ENCODE peak calls at places on chromosomes 2 and 18, in ten cellular contexts. O is lung, E is cardiac muscle cell, W is Peyer's patch, S is colonic mucosa, L is lower lobe of right lung, N is A549, F is MM.1S, V is psoas muscle, A is prostate gland. H is an unnamed sample.
A peak's percentile ranks its signal among the peaks of the same experiment; 100 is the strongest.

GRCh38 chr2:56239030-56239429 is 55.2 kb downstream of the CCDC85A start:
- DNase-seq in E (no peak), S (no peak), F (no peak), L (no peak), O (no peak), V (no peak), W (no peak), A (no peak), N (no peak), H (no peak)

GRCh38 chr2:29309090-29310054 is 194.2 kb downstream of the CLIP4 start:
- DNase-seq in F (peak; percentile 66), E (peak; percentile 86), S (peak; percentile 32), N (peak; percentile 80), A (peak; percentile 35), L (no peak), V (no peak), O (peak; percentile 60), W (peak; percentile 42), H (no peak)

GRCh38 chr2:199019898-199020507 is 437.7 kb downstream of the SATB2 start:
- DNase-seq in L (no peak), O (no peak), N (peak; percentile 1), F (peak; percentile 18), S (peak; percentile 22), E (peak; percentile 41), V (no peak), A (no peak), W (no peak), H (no peak)

GRCh38 chr18:47209166-47209565 is 33.0 kb upstream of the IER3IP1 start:
- DNase-seq in E (no peak), F (no peak), W (no peak), O (no peak), S (no peak), A (no peak), V (no peak), L (no peak), N (no peak), H (no peak)

GRCh38 chr2:85806358-85807118 is 52.7 kb downstream of the ATOH8 start:
- DNase-seq in L (no peak), N (no peak), O (no peak), V (no peak), S (no peak), F (no peak), W (no peak), A (no peak), E (no peak), H (no peak)

GRCh38 chr2:9791711-9792110 is 51.6 kb upstream of the TAF1B start:
- DNase-seq in L (no peak), W (no peak), S (no peak), F (no peak), N (no peak), O (no peak), E (no peak), A (no peak), V (no peak), H (no peak)

GRCh38 chr2:53334610-53335009 is 433.0 kb upstream of the CHAC2 start:
- DNase-seq in A (no peak), L (no peak), F (no peak), N (no peak), S (no peak), V (no peak), E (no peak), O (no peak), W (no peak), H (no peak)

GRCh38 chr18:48833701-48834394 is 116.9 kb downstream of the SMAD7 start:
- DNase-seq in W (peak; percentile 78), L (peak; percentile 47), S (no peak), F (peak; percentile 85), E (no peak), O (no peak), N (no peak), A (no peak), V (no peak), H (peak; percentile 50)

GRCh38 chr2:213243189-213244044 is 40.8 kb upstream of the SPAG16 start:
- DNase-seq in W (no peak), N (no peak), A (no peak), F (peak; percentile 78), L (no peak), E (no peak), V (no peak), O (no peak), S (no peak), H (no peak)

GRCh38 chr2:199495147-199495546 is 37.4 kb upstream of the SATB2 start:
- DNase-seq in F (no peak), E (no peak), O (no peak), N (no peak), L (no peak), A (no peak), S (no peak), W (no peak), V (no peak), H (no peak)

GRCh38 chr2:8860239-8860638 is 22.8 kb upstream of the KIDINS220 start:
- DNase-seq in V (no peak), L (no peak), E (no peak), A (no peak), O (no peak), W (no peak), S (no peak), N (no peak), F (no peak), H (no peak)

GRCh38 chr2:43438858-43439655 is 156.8 kb downstream of the THADA start:
- DNase-seq in A (no peak), L (no peak), N (no peak), W (no peak), F (peak; percentile 21), O (no peak), E (no peak), S (no peak), V (no peak), H (no peak)

DNA sequence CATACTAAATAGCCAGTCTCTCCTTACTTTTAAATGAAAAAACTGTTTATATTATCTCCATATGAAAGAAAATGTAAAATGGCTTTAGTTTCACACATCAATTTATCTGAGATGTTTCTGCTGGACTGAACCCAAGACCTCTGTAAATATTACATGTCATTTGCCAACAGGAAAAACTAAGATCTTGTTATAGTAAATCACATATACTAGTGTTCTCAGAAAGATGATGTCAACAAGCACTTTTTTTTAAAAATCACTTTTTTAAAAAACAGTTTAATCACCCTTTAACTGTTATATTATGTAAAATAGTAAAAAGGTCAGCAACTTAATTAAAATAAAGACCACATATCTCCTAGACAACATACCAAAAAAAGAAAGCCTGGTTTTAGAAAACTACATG is 46.3 kb downstream of the PTPN2 start:
- DNase-seq in S (no peak), N (no peak), V (no peak), L (no peak), W (no peak), E (no peak), F (no peak), A (no peak), O (no peak), H (no peak)
- H3K4me3 ChIP-seq in S (no peak overlapping the region), N (no peak overlapping the region), V (no peak overlapping the region), L (peak overlapping the region; percentile 31), W (no peak overlapping the region), E (no peak overlapping the region), F (peak overlapping the region; percentile 39), A (no peak overlapping the region), O (no peak overlapping the region), H (no peak overlapping the region)

GRCh38 chr2:148645135-148645924 is 779 bp downstream of the EPC2 start:
- DNase-seq in A (peak; percentile 92), W (peak; percentile 90), O (peak; percentile 95), E (peak; percentile 96), V (peak; percentile 94), F (peak; percentile 92), S (peak; percentile 94), L (peak; percentile 97), N (peak; percentile 66), H (peak; percentile 98)
- TF ChIP-seq CTCF in A (peak; percentile 60), W (no peak), O (peak; percentile 15), E (peak; percentile 35), V (peak; percentile 41), F (peak; percentile 22), S (no peak), L (peak; percentile 43), N (no peak), H (peak; percentile 17)

GRCh38 chr18:55356815-55357214 is 231.2 kb downstream of the TCF4 start:
- DNase-seq in V (no peak), S (no peak), F (no peak), W (no peak), A (no peak), O (no peak), N (no peak), L (no peak), E (no peak), H (no peak)
- H3K4me1 ChIP-seq in V (peaks cover 23% of the 10 kb centered on the region), S (no peaks in the 10 kb centered on the region), F (no peaks in the 10 kb centered on the region), W (no peaks in the 10 kb centered on the region), A (no peaks in the 10 kb centered on the region), O (peaks cover 14% of the 10 kb centered on the region), N (no peaks in the 10 kb centered on the region), L (no peaks in the 10 kb centered on the region), E (peaks cover 7% of the 10 kb centered on the region), H (no peaks in the 10 kb centered on the region)

DNA sequence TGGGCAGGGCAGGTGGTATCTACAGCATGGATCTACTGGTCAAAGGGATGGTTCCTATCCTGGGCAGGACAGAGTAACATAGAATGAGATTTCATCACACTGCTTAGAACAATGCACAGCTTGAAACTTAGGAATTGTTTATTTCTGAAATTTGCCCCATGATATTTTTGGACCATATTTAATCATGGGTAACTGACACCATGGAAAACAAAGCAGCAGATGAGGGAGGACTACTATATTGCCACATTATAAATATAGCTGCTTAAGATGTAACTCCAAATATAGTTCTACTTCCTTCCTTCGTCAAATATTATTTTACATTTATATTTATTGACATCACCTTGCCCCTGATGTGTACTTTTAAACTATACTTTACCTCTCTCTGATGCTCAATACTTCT is 254.7 kb downstream of the PTPRM start:
- DNase-seq in E (no peak), L (no peak), N (no peak), W (no peak), S (no peak), V (no peak), F (no peak), A (no peak), O (no peak), H (no peak)
- H3K4me3 ChIP-seq in E (no peak overlapping the region), L (no peak overlapping the region), N (no peak overlapping the region), W (no peak overlapping the region), S (no peak overlapping the region), V (no peak overlapping the region), F (no peak overlapping the region), A (no peak overlapping the region), O (no peak overlapping the region), H (no peak overlapping the region)

DNA sequence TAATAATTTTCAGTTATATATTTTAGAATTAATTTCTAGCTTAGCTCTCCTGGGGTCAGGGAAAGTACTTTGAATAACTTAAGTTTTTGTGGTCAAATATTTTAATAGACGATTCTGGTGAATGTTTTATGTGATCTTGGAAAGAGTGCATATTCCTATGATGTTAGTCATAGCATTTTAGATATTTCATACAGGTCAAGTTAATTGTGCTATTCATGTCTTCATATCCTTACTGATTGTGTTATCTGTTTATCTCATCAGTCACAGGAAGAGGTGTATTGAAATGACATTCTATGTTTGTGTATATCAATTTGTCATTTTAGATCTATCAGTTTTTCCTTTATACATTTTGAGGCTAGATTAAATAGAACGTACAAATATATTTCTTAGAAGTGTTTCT is 576.2 kb downstream of the CPS1 start:
- DNase-seq in S (no peak), O (no peak), N (no peak), W (no peak), F (no peak), E (no peak), V (no peak), A (no peak), L (no peak), H (no peak)
- TF ChIP-seq CTCF in S (no peak), O (no peak), N (no peak), W (no peak), F (no peak), E (no peak), V (no peak), A (no peak), L (no peak), H (no peak)

GRCh38 chr2:204470621-204471196 is 74.6 kb upstream of the PARD3B start:
- DNase-seq in L (no peak), A (no peak), E (peak; percentile 26), O (no peak), W (no peak), S (no peak), V (no peak), F (no peak), N (no peak), H (no peak)
- H3K4me1 ChIP-seq in L (no peaks in the 10 kb centered on the region), A (no peaks in the 10 kb centered on the region), E (peaks cover 16% of the 10 kb centered on the region), O (no peaks in the 10 kb centered on the region), W (no peaks in the 10 kb centered on the region), S (no peaks in the 10 kb centered on the region), V (no peaks in the 10 kb centered on the region), F (no peaks in the 10 kb centered on the region), N (peaks cover 6% of the 10 kb centered on the region), H (no peaks in the 10 kb centered on the region)

H was measured in mucosa of descending colon.